ENCODE peak calls at places on chromosomes 13 and 19, in eight cellular contexts. S is thoracic aorta; O is testis; C is CD4-positive, CD25-positive, alpha-beta regulatory T cell; I is IMR-90; J is transverse colon; Y is fibroblast of lung; F is PC-9. M is an unnamed sample.

GRCh38 chr19:54694648-54695047 is 29.6 kb upstream of the KIR3DL3 start:
- DNase-seq in J (no peak), I (no peak), Y (no peak), S (no peak), F (peak; percentile 11), C (no peak), O (no peak), M (no peak)

GRCh38 chr19:6801397-6802086 is 29.0 kb downstream of the VAV1 start:
- DNase-seq in J (peak; percentile 82), F (peak; percentile 62), S (no peak), Y (peak; percentile 12), I (no peak), O (peak; percentile 60), C (peak; percentile 61), M (peak; percentile 71)

GRCh38 chr19:39060130-39060529 is 24.0 kb upstream of the ACP7 start:
- DNase-seq in S (no peak), Y (no peak), C (no peak), F (no peak), O (no peak), J (no peak), I (no peak), M (no peak)

GRCh38 chr13:67204731-67205130 is 25.4 kb downstream of the PCDH9 start:
- DNase-seq in I (no peak), S (no peak), C (no peak), J (no peak), F (no peak), O (no peak), Y (peak; percentile 11), M (no peak)

GRCh38 chr19:11434703-11435056 is 241 bp downstream of the ODAD3 start:
- DNase-seq in O (no peak), J (no peak), Y (no peak), F (no peak), C (no peak), S (no peak), I (no peak), M (no peak)

GRCh38 chr19:5498817-5499535 is 43.8 kb downstream of the ZNRF4 start:
- DNase-seq in J (no peak), Y (no peak), F (no peak), S (no peak), C (no peak), O (no peak), I (no peak), M (no peak)

GRCh38 chr19:47226426-47227346 is 4.3 kb downstream of the BBC3 start:
- DNase-seq in J (peak; percentile 90), F (peak; percentile 70), O (peak; percentile 92), I (peak; percentile 67), Y (peak; percentile 62), C (peak; percentile 47), S (peak; percentile 39), M (peak; percentile 96)

GRCh38 chr13:42396501-42396900 is 124.5 kb downstream of the AKAP11 start:
- DNase-seq in S (no peak), O (no peak), Y (no peak), F (no peak), J (no peak), I (no peak), C (no peak), M (peak; percentile 9)

GRCh38 chr13:32587774-32588165 is 1.5 kb downstream of the PDS5B start:
- DNase-seq in C (no peak), O (no peak), Y (peak; percentile 39), I (peak; percentile 30), S (no peak), F (peak; percentile 45), J (no peak), M (no peak)

GRCh38 chr13:49454388-49455015 is 10.4 kb downstream of the SETDB2 start:
- DNase-seq in J (no peak), S (no peak), C (no peak), F (no peak), I (peak; percentile 88), Y (peak; percentile 68), O (no peak), M (no peak)

GRCh38 chr19:56167064-56167578 is 8.7 kb upstream of the GALP start:
- DNase-seq in Y (no peak), I (no peak), J (no peak), C (no peak), O (no peak), S (no peak), F (no peak), M (no peak)

GRCh38 chr19:47891923-47892666 is 6.0 kb upstream of the SULT2A1 start:
- DNase-seq in J (no peak), I (no peak), F (no peak), O (peak; percentile 89), Y (peak; percentile 12), C (no peak), S (no peak), M (no peak)

GRCh38 chr19:46192990-46193650 is 36.4 kb upstream of the IGFL1 start:
- DNase-seq in Y (peak; percentile 64), C (no peak), O (no peak), S (no peak), J (no peak), F (peak; percentile 94), I (peak; percentile 51), M (peak; percentile 66)

GRCh38 chr19:29371766-29372415 is 153.9 kb upstream of the VSTM2B start:
- DNase-seq in O (no peak), S (no peak), F (no peak), C (no peak), I (no peak), Y (no peak), J (no peak), M (no peak)

GRCh38 chr19:43928820-43929219 is 6.3 kb downstream of the ZNF45 start:
- DNase-seq in J (no peak), C (no peak), S (no peak), O (no peak), Y (no peak), I (no peak), F (no peak), M (no peak)

GRCh38 chr19:43923875-43924274 is 11.2 kb downstream of the ZNF45 start:
- DNase-seq in O (no peak), J (no peak), S (no peak), I (no peak), Y (no peak), F (no peak), C (no peak), M (no peak)
- H3K36me3 ChIP-seq in O (no peaks in the 10 kb centered on the region), J (peaks cover 95% of the 10 kb centered on the region), S (peaks cover 91% of the 10 kb centered on the region), I (peaks cover 42% of the 10 kb centered on the region), Y (peaks cover 11% of the 10 kb centered on the region), F (peaks cover 35% of the 10 kb centered on the region), C (peaks cover 97% of the 10 kb centered on the region), M (peaks cover 86% of the 10 kb centered on the region)

DNA sequence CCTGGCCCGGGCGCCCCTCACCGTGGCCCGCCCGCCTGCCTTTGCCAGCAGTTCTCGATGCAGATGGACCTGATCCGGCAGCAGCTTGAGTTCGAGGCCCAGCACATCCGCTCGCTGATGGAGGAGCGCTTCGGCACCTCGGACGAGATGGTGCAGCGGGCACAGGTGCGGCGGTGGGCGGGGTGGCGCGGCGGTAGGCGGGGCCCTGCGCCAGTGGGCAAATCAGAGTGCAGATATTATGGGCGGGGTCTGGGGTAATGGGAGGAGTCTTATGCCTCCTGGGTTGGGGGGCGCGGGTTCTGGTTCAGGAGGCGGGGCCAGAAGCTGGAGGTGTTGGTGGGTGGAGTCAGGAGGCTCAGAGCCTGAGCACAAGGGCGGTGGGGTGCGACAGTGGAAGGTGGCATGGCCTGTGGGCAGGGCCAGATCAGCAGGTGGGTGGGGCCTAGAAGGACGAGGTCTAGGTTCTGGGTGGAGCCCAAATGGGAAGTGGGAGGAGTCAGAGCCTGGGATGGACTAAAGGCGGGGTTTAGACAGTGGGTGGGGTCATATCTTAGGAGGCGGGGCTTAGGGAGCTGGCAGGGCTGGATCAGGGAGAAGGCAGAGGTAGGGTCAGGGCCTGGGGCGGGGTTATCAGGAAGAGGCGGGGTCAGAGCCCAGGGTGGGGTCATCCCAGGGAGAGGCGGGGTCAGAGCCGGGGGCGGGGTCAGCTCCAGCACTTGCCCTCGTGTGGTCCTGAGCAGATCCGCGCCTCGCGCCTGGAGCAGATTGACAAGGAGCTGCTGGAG is 5.6 kb downstream of the APC2 start:
- DNase-seq in O (peak; percentile 56), I (peak; percentile 30), J (peak; percentile 83), Y (no peak), S (peak; percentile 14), C (peak; percentile 56), F (peak; percentile 91), M (peak; percentile 66)
- H3K4me3 ChIP-seq in O (no peak overlapping the region), I (no peak overlapping the region), J (no peak overlapping the region), Y (no peak overlapping the region), S (no peak overlapping the region), C (no peak overlapping the region), F (peak overlapping the region; percentile 50), M (no peak overlapping the region)

DNA sequence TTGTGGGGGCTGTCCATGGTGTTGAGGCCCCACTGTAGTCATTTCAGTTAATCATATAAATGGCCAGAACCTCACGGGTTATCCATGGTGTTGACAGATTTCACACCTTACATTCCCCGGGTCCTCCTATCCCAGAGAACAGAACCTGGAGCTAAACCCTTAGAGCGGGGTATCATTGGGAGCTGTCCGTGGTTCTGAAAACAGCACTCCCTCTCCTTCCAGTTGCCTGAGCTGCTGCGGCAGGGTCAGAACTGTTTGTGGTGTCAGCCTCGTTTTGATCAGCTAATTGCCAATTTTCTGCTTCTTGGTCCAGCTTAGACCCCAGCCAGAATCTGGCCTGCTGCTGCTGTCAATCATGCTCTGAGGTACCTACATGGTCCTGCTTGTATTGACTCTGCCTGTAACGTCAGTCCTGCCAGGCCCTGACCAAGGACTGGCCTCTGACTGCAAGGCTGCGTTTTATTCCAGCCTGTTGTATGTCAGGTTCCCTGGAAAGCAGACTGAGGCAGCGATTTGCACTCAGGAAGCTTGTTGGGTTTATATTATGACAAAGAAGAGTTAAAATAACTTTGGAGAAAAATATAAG is 55.8 kb upstream of the KCTD15 start:
- DNase-seq in J (no peak), F (no peak), I (peak; percentile 38), Y (peak; percentile 27), S (no peak), O (peak; percentile 52), C (no peak), M (peak; percentile 16)
- H3K36me3 ChIP-seq in J (no peaks in the 10 kb centered on the region), F (no peaks in the 10 kb centered on the region), I (no peaks in the 10 kb centered on the region), Y (no peaks in the 10 kb centered on the region), S (no peaks in the 10 kb centered on the region), O (no peaks in the 10 kb centered on the region), C (no peaks in the 10 kb centered on the region), M (no peaks in the 10 kb centered on the region)

GRCh38 chr19:16650821-16651220 is 9.1 kb downstream of the SMIM7 start:
- DNase-seq in J (no peak), C (no peak), F (no peak), I (no peak), O (no peak), S (no peak), Y (no peak), M (no peak)

GRCh38 chr19:16640951-16641350 is 12.9 kb upstream of the MED26 start:
- DNase-seq in F (no peak), I (no peak), O (no peak), S (no peak), J (no peak), Y (no peak), C (no peak), M (no peak)

GRCh38 chr19:16649734-16650133 is 10.2 kb downstream of the SMIM7 start:
- DNase-seq in S (no peak), F (no peak), O (no peak), C (no peak), J (no peak), Y (no peak), I (no peak), M (no peak)

GRCh38 chr19:16641695-16642094 is 13.7 kb upstream of the MED26 start:
- DNase-seq in C (no peak), F (no peak), I (no peak), O (no peak), Y (no peak), J (no peak), S (no peak), M (no peak)

DNA sequence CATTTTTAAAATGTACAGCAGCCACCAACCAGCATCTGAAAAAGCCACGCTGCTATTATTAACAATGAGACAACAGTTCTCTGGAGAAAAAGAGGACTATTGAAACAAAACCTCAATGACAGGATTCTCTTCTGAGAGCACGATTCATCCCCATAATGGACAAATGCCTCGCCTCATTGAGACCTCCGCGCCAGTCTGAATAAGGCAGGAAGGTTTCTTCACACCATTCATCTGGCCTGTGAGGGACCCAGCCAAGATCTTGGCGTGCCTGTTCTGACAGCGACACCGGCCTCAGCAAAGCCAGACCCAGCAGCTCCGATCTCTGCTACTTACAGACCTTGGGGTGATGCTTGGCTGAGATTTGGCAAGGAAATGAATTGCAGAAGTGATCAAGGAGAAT is 14.8 kb downstream of the SMIM7 start:
- DNase-seq in F (no peak), S (no peak), I (no peak), C (no peak), J (no peak), O (no peak), Y (no peak), M (no peak)
- H3K4me3 ChIP-seq in F (no peak overlapping the region), S (no peak overlapping the region), I (no peak overlapping the region), C (no peak overlapping the region), J (no peak overlapping the region), O (no peak overlapping the region), Y (no peak overlapping the region), M (no peak overlapping the region)